ENCODE peak calls at places on chromosomes 12 and 14, in ten cellular contexts. One of them, this sample, is unnamed. For H3K4me1, the result is how much of the 10 kb centered on the place peaks cover.

GRCh38 chr12:14211829-14212455 is 153.5 kb upstream of the ATF7IP start:
- DNase-seq in mammary epithelial cell: no peak
- DNase-seq in fibroblast of lung: peak
- DNase-seq in tibial artery: no peak
- DNase-seq in stomach: no peak
- DNase-seq in adrenal gland: no peak
- DNase-seq in neural progenitor cell: peak
- DNase-seq in left ventricle myocardium inferior: no peak
- DNase-seq in Peyer's patch: no peak
- DNase-seq in left lung: no peak
- DNase-seq in this sample: peak

GRCh38 chr12:122427403-122427802 is 4.9 kb upstream of the CLIP1 start:
- DNase-seq in mammary epithelial cell: no peak
- DNase-seq in fibroblast of lung: no peak
- DNase-seq in tibial artery: no peak
- DNase-seq in stomach: no peak
- DNase-seq in adrenal gland: no peak
- DNase-seq in neural progenitor cell: no peak
- DNase-seq in left ventricle myocardium inferior: no peak
- DNase-seq in Peyer's patch: no peak
- DNase-seq in left lung: no peak
- DNase-seq in this sample: no peak

GRCh38 chr14:94665121-94665520 is 52.9 kb downstream of the SERPINA3 start:
- DNase-seq in mammary epithelial cell: no peak
- DNase-seq in fibroblast of lung: peak
- DNase-seq in tibial artery: no peak
- DNase-seq in stomach: no peak
- DNase-seq in adrenal gland: peak
- DNase-seq in neural progenitor cell: no peak
- DNase-seq in left ventricle myocardium inferior: no peak
- DNase-seq in Peyer's patch: no peak
- DNase-seq in left lung: no peak
- DNase-seq in this sample: no peak

GRCh38 chr14:75279153-75279738 is 618 bp downstream of the FOS start:
- DNase-seq in mammary epithelial cell: peak
- DNase-seq in fibroblast of lung: peak
- DNase-seq in tibial artery: peak
- DNase-seq in stomach: no peak
- DNase-seq in adrenal gland: peak
- DNase-seq in neural progenitor cell: peak
- DNase-seq in left ventricle myocardium inferior: peak
- DNase-seq in Peyer's patch: peak
- DNase-seq in left lung: peak
- DNase-seq in this sample: peak

GRCh38 chr12:6262635-6263034 is 47.8 kb upstream of the PLEKHG6 start:
- DNase-seq in mammary epithelial cell: no peak
- DNase-seq in fibroblast of lung: no peak
- DNase-seq in tibial artery: no peak
- DNase-seq in stomach: no peak
- DNase-seq in adrenal gland: no peak
- DNase-seq in neural progenitor cell: no peak
- DNase-seq in left ventricle myocardium inferior: no peak
- DNase-seq in Peyer's patch: peak
- DNase-seq in left lung: no peak
- DNase-seq in this sample: no peak

GRCh38 chr12:45458854-45459807 is 243.2 kb downstream of the ANO6 start:
- DNase-seq in mammary epithelial cell: peak
- DNase-seq in fibroblast of lung: peak
- DNase-seq in tibial artery: no peak
- DNase-seq in stomach: no peak
- DNase-seq in adrenal gland: no peak
- DNase-seq in neural progenitor cell: no peak
- DNase-seq in left ventricle myocardium inferior: no peak
- DNase-seq in Peyer's patch: no peak
- DNase-seq in left lung: no peak
- DNase-seq in this sample: no peak

GRCh38 chr12:132132609-132133430 is 11.3 kb downstream of the DDX51 start:
- DNase-seq in mammary epithelial cell: no peak
- DNase-seq in fibroblast of lung: no peak
- DNase-seq in tibial artery: no peak
- DNase-seq in stomach: no peak
- DNase-seq in adrenal gland: no peak
- DNase-seq in neural progenitor cell: no peak
- DNase-seq in left ventricle myocardium inferior: no peak
- DNase-seq in Peyer's patch: no peak
- DNase-seq in left lung: no peak
- DNase-seq in this sample: no peak

GRCh38 chr14:95185452-95186392 is 28.4 kb upstream of the DICER1 start:
- DNase-seq in mammary epithelial cell: no peak
- DNase-seq in fibroblast of lung: peak
- DNase-seq in tibial artery: peak
- DNase-seq in stomach: peak
- DNase-seq in adrenal gland: peak
- DNase-seq in neural progenitor cell: no peak
- DNase-seq in left ventricle myocardium inferior: peak
- DNase-seq in Peyer's patch: no peak
- DNase-seq in left lung: peak
- DNase-seq in this sample: peak

GRCh38 chr12:27424631-27425230 is 21.8 kb upstream of the SMCO2 start:
- DNase-seq in mammary epithelial cell: peak
- DNase-seq in fibroblast of lung: peak
- DNase-seq in tibial artery: no peak
- DNase-seq in stomach: no peak
- DNase-seq in adrenal gland: peak
- DNase-seq in neural progenitor cell: peak
- DNase-seq in left ventricle myocardium inferior: no peak
- DNase-seq in Peyer's patch: no peak
- DNase-seq in left lung: no peak
- DNase-seq in this sample: no peak

GRCh38 chr14:90785474-90785873 is 30.8 kb downstream of the TTC7B start:
- DNase-seq in mammary epithelial cell: no peak
- DNase-seq in fibroblast of lung: peak
- DNase-seq in tibial artery: peak
- DNase-seq in stomach: peak
- DNase-seq in adrenal gland: no peak
- DNase-seq in neural progenitor cell: no peak
- DNase-seq in left ventricle myocardium inferior: no peak
- DNase-seq in Peyer's patch: no peak
- DNase-seq in left lung: peak
- DNase-seq in this sample: peak

DNA sequence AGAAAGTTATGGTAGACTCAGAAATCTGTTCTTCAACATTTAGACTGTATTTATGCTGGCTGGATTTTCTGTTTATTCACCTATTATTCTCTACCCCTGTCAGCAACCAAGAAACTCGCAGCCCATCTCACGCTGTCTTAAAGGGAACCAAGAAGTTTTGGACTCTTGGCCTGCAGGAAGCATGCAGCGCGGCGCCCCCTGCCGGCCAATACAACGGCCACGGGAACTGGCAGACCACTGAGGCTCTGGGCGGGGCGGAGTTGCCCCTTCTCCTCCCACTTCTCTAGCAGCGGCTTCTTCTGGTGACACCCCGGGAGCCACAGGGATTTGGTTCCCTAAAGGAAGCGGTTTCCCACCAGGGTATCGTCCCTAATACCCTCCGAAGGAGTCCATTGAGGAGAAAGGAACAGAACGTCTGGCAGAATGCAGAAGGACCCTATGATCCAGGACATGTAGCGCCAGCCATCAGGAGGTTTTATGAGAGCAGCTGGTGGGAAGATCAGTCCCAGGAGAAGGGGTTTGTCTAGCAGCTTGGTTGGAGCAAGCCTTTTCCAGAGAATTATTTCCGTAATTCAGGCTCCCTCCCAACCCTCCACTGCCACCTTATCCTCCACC is 21.0 kb upstream of the RNASE2 start:
- DNase-seq in mammary epithelial cell: no peak
- DNase-seq in fibroblast of lung: no peak
- DNase-seq in tibial artery: no peak
- DNase-seq in stomach: peak
- DNase-seq in adrenal gland: no peak
- DNase-seq in neural progenitor cell: peak
- DNase-seq in left ventricle myocardium inferior: peak
- DNase-seq in Peyer's patch: no peak
- DNase-seq in left lung: no peak
- DNase-seq in this sample: no peak
- H3K4me1 ChIP-seq in mammary epithelial cell: under half
- H3K4me1 ChIP-seq in fibroblast of lung: under half
- H3K4me1 ChIP-seq in tibial artery: under half
- H3K4me1 ChIP-seq in stomach: under half
- H3K4me1 ChIP-seq in adrenal gland: under half
- H3K4me1 ChIP-seq in neural progenitor cell: under half
- H3K4me1 ChIP-seq in left ventricle myocardium inferior: under half
- H3K4me1 ChIP-seq in Peyer's patch: under half
- H3K4me1 ChIP-seq in left lung: under half
- H3K4me1 ChIP-seq in this sample: under half

DNA sequence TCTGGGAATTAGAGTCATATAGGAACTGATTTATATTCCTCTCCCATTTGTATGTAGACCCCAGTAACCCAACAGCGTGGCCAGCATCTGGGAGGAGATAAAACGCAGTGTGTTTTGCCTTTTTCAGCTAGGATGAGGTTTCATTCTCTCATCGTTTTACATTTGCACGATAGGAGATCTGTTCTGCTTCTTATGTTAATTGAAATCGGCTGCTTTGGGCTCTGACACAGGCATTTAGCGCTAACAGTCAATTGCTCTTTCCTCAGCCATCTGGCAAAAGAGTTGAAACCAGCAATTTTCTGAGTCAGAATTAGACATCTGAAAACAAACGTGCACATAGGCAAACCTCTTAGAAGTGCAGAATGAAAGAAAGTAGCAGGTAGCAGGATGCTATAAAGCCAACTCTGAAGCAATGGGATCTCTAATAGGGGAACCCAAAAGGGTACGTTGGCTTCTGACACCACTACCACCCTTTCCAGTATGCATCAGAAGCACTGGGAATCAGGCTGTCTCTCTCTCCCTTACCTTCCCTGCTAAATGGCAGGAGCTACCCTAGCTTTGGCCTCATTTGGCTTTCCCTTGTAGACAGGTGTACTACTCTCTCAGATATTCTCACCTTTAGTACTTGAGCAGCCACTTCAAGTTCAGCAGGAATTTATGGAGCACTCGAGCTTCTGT is 219.1 kb downstream of the PHLDA1 start:
- DNase-seq in mammary epithelial cell: no peak
- DNase-seq in fibroblast of lung: peak
- DNase-seq in tibial artery: no peak
- DNase-seq in stomach: no peak
- DNase-seq in adrenal gland: peak
- DNase-seq in neural progenitor cell: peak
- DNase-seq in left ventricle myocardium inferior: no peak
- DNase-seq in Peyer's patch: no peak
- DNase-seq in left lung: no peak
- DNase-seq in this sample: no peak
- H3K4me3 ChIP-seq in mammary epithelial cell: no peak
- H3K4me3 ChIP-seq in fibroblast of lung: peak
- H3K4me3 ChIP-seq in tibial artery: no peak
- H3K4me3 ChIP-seq in stomach: no peak
- H3K4me3 ChIP-seq in adrenal gland: no peak
- H3K4me3 ChIP-seq in neural progenitor cell: no peak
- H3K4me3 ChIP-seq in left ventricle myocardium inferior: no peak
- H3K4me3 ChIP-seq in Peyer's patch: no peak
- H3K4me3 ChIP-seq in left lung: no peak
- H3K4me3 ChIP-seq in this sample: no peak

DNA sequence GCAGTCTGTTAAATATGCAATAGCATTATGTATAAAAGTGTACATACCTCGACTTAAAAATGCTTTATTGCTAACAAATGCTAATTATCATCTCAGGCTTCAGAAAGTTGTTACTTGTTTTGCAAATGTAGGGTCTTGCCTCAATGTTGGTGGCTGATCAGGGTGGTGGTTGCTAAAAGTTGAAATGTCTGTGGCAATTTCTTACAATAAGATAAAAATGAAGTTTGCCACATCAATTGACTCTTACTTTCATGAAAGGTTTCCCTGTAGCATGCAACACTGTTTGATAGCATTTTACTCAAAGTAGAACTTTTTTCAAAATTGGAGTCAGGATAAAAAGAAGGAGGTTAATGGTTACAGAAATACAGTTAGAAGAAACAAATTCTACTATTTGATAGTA is 407.7 kb upstream of the OR4E1 start:
- DNase-seq in mammary epithelial cell: no peak
- DNase-seq in fibroblast of lung: no peak
- DNase-seq in tibial artery: no peak
- DNase-seq in stomach: no peak
- DNase-seq in adrenal gland: no peak
- DNase-seq in neural progenitor cell: no peak
- DNase-seq in left ventricle myocardium inferior: no peak
- DNase-seq in Peyer's patch: no peak
- DNase-seq in left lung: no peak
- DNase-seq in this sample: no peak
- TF ChIP-seq CTCF in mammary epithelial cell: no peak
- TF ChIP-seq CTCF in fibroblast of lung: no peak
- TF ChIP-seq CTCF in tibial artery: no peak
- TF ChIP-seq CTCF in stomach: no peak
- TF ChIP-seq CTCF in adrenal gland: no peak
- TF ChIP-seq CTCF in neural progenitor cell: no peak
- TF ChIP-seq CTCF in left ventricle myocardium inferior: no peak
- TF ChIP-seq CTCF in Peyer's patch: no peak
- TF ChIP-seq CTCF in left lung: no peak
- TF ChIP-seq CTCF in this sample: no peak

DNA sequence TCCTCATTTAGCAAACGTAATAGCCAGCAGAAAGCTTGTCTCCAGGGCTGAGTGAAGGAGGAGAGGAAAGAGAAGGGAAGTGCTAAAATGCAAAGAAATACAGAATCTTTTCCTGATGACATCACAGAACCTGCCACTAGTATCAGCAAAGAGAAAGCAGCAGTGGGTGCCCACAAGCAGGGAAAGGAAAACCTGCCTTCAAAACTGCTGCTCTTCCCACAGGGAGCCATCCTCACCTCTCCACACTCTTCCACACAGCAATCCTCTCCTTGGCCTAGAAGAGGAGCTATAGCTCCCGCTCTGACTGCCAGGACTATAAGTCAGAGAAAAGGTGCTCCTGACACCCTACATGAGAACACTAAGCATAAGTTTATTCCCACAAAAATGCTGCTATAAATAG is 11.3 kb downstream of the MED13L start:
- DNase-seq in mammary epithelial cell: peak
- DNase-seq in fibroblast of lung: peak
- DNase-seq in tibial artery: no peak
- DNase-seq in stomach: no peak
- DNase-seq in adrenal gland: no peak
- DNase-seq in neural progenitor cell: peak
- DNase-seq in left ventricle myocardium inferior: no peak
- DNase-seq in Peyer's patch: no peak
- DNase-seq in left lung: no peak
- DNase-seq in this sample: no peak
- H3K4me1 ChIP-seq in mammary epithelial cell: under half
- H3K4me1 ChIP-seq in fibroblast of lung: under half
- H3K4me1 ChIP-seq in tibial artery: half or more
- H3K4me1 ChIP-seq in stomach: half or more
- H3K4me1 ChIP-seq in adrenal gland: under half
- H3K4me1 ChIP-seq in neural progenitor cell: half or more
- H3K4me1 ChIP-seq in left ventricle myocardium inferior: half or more
- H3K4me1 ChIP-seq in Peyer's patch: under half
- H3K4me1 ChIP-seq in left lung: under half
- H3K4me1 ChIP-seq in this sample: under half

This sample was measured in colonic mucosa.